ENCODE peak calls at places on chromosomes 13 and 19, in ten cellular contexts. I is K562, P is A549, L is tibial nerve, Q is ovary, N is sigmoid colon, M is transverse colon, X is HepG2, D is H1, B is SK-N-SH. Z is an unnamed sample.

GRCh38 chr19:53333071-53333465 is 481 bp upstream of the ZNF845 start:
- DNase-seq in I (no peak), P (peak), L (peak), Q (peak), N (peak), M (peak), X (no peak), D (no peak), B (peak), Z (peak)

GRCh38 chr19:37986048-37986750 is 79.2 kb downstream of the SIPA1L3 start:
- DNase-seq in I (no peak), P (no peak), L (no peak), Q (no peak), N (no peak), M (no peak), X (no peak), D (no peak), B (no peak), Z (no peak)

GRCh38 chr13:44129418-44129817 is 244.2 kb upstream of the SERP2 start:
- DNase-seq in I (no peak), P (no peak), L (no peak), Q (no peak), N (no peak), M (no peak), X (no peak), D (no peak), B (no peak), Z (no peak)

GRCh38 chr13:59823495-59823894 is 340.2 kb downstream of the DIAPH3 start:
- DNase-seq in I (no peak), P (no peak), L (no peak), Q (no peak), N (no peak), M (no peak), X (no peak), D (no peak), B (no peak), Z (no peak)

GRCh38 chr13:35179494-35179893 is 237.4 kb downstream of the NBEA start:
- DNase-seq in I (no peak), P (no peak), L (no peak), Q (no peak), N (no peak), M (no peak), X (no peak), D (no peak), B (no peak), Z (no peak)

GRCh38 chr13:21138561-21138960 is 37.8 kb downstream of the SKA3 start:
- DNase-seq in I (no peak), P (no peak), L (no peak), Q (no peak), N (no peak), M (no peak), X (no peak), D (no peak), B (no peak), Z (no peak)

GRCh38 chr13:98571955-98572662 is 4.8 kb downstream of the STK24 start:
- DNase-seq in I (no peak), P (no peak), L (no peak), Q (no peak), N (no peak), M (peak), X (peak), D (no peak), B (peak), Z (no peak)

GRCh38 chr19:1852294-1852646 is 4.0 kb upstream of the REXO1 start:
- DNase-seq in I (no peak), P (no peak), L (no peak), Q (no peak), N (peak), M (no peak), X (no peak), D (no peak), B (no peak), Z (no peak)

GRCh38 chr19:33110201-33110910 is 21.6 kb upstream of the WDR88 start:
- DNase-seq in I (no peak), P (no peak), L (no peak), Q (no peak), N (no peak), M (no peak), X (no peak), D (no peak), B (no peak), Z (no peak)

GRCh38 chr13:20824762-20825161 is 51.0 kb upstream of the EEF1AKMT1 start:
- DNase-seq in I (no peak), P (no peak), L (no peak), Q (no peak), N (no peak), M (no peak), X (no peak), D (no peak), B (no peak), Z (no peak)

GRCh38 chr19:2228157-2229030 is 7.7 kb downstream of the PLEKHJ1 start:
- DNase-seq in I (no peak), P (no peak), L (no peak), Q (no peak), N (no peak), M (no peak), X (no peak), D (no peak), B (no peak), Z (no peak)

GRCh38 chr13:90553167-90553566 is 794.3 kb upstream of the MIR17HG start:
- DNase-seq in I (no peak), P (no peak), L (no peak), Q (no peak), N (no peak), M (no peak), X (no peak), D (no peak), B (no peak), Z (no peak)

GRCh38 chr19:52191951-52192350 is 2.1 kb downstream of the PPP2R1A start:
- DNase-seq in I (no peak), P (no peak), L (no peak), Q (no peak), N (no peak), M (no peak), X (no peak), D (no peak), B (no peak), Z (no peak)

GRCh38 chr13:80038371-80038770 is 302.6 kb downstream of the SPRY2 start:
- DNase-seq in I (no peak), P (no peak), L (no peak), Q (no peak), N (no peak), M (no peak), X (no peak), D (no peak), B (no peak), Z (no peak)

GRCh38 chr13:95624020-95624419 is 20.5 kb downstream of the DZIP1 start:
- DNase-seq in I (peak), P (peak), L (no peak), Q (no peak), N (no peak), M (no peak), X (peak), D (peak), B (peak), Z (no peak)

GRCh38 chr19:3142292-3142670 is 6.4 kb downstream of the GNA15 start:
- DNase-seq in I (peak), P (peak), L (no peak), Q (no peak), N (no peak), M (no peak), X (no peak), D (no peak), B (no peak), Z (peak)

GRCh38 chr13:29472317-29472961 is 123.0 kb downstream of the SLC7A1 start:
- DNase-seq in I (peak), P (peak), L (peak), Q (no peak), N (no peak), M (peak), X (peak), D (peak), B (peak), Z (no peak)

GRCh38 chr19:19480688-19481087 is 34.7 kb downstream of the TSSK6 start:
- DNase-seq in I (no peak), P (no peak), L (no peak), Q (no peak), N (no peak), M (no peak), X (no peak), D (no peak), B (no peak), Z (no peak)

GRCh38 chr13:51848674-51849073 is 3.7 kb upstream of the TMEM272 start:
- DNase-seq in I (no peak), P (no peak), L (no peak), Q (no peak), N (no peak), M (no peak), X (peak), D (no peak), B (no peak), Z (no peak)
- TF ChIP-seq EP300 in I (no peak), P (no peak), L (no peak), Q (no peak), N (no peak), M (no peak), X (no peak), D (no peak), B (no peak), Z (no peak)

GRCh38 chr13:32267836-32268439 is 47.2 kb downstream of the ZAR1L start:
- DNase-seq in I (peak), P (no peak), L (no peak), Q (no peak), N (no peak), M (peak), X (no peak), D (peak), B (no peak), Z (no peak)

GRCh38 chr13:32262619-32263018 is 52.5 kb downstream of the ZAR1L start:
- DNase-seq in I (no peak), P (no peak), L (no peak), Q (no peak), N (no peak), M (no peak), X (no peak), D (no peak), B (no peak), Z (no peak)

GRCh38 chr13:32265726-32266125 is 49.4 kb downstream of the ZAR1L start:
- DNase-seq in I (no peak), P (no peak), L (no peak), Q (no peak), N (no peak), M (no peak), X (peak), D (no peak), B (no peak), Z (no peak)

GRCh38 chr13:32264407-32264806 is 50.8 kb downstream of the ZAR1L start:
- DNase-seq in I (no peak), P (no peak), L (peak), Q (no peak), N (peak), M (peak), X (no peak), D (no peak), B (no peak), Z (no peak)

GRCh38 chr13:32266130-32266529 is 49.0 kb downstream of the ZAR1L start:
- DNase-seq in I (no peak), P (no peak), L (no peak), Q (no peak), N (no peak), M (no peak), X (peak), D (no peak), B (no peak), Z (no peak)
- TF ChIP-seq EP300 in I (no peak), P (no peak), L (no peak), Q (no peak), N (no peak), M (no peak), X (no peak), D (no peak), B (no peak), Z (no peak)

DNA sequence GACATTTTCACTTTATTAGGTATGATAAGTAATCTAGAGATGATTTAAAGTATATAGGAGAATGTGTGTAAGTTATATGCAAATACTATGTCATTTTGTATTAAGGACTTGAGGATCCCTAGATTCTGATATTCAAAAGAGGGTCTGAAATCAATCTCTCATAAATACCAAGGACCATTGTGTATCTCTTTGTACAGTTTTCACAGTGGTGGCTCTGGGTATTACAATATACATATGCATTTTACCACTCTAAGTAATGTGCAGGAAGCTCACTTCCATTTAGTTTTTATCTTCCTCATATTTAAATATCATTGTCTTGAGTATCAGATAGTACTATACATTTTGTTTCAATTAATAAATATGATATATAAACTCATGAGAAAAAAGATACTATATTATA is 862.6 kb upstream of the PCDH20 start:
- DNase-seq in I (no peak), P (no peak), L (no peak), Q (no peak), N (no peak), M (no peak), X (no peak), D (no peak), B (no peak), Z (no peak)
- TF ChIP-seq EP300 in I (no peak), P (no peak), L (no peak), Q (no peak), N (no peak), M (no peak), X (no peak), D (no peak), B (no peak), Z (no peak)

GRCh38 chr13:81683526-81683925 is 1342.6 kb upstream of the SPRY2 start:
- DNase-seq in I (no peak), P (no peak), L (no peak), Q (no peak), N (no peak), M (no peak), X (no peak), D (no peak), B (no peak), Z (no peak)

DNA sequence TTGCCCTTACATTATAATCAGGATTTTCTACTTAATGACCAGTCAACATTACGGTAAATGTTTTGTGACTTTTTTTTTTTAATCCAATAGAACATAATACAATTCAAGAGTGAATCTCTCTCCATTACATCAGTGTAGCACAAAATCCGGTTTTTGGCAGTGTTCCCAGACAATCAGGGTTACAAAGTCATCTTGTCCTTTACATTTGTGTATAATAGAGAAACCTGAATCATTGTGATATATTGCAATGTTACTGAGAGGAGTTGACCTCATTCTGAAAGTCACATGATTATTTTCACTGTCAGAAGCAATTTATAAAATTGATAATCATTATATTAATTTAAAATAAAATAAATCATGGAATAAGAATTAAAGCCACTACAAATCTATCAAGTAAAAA is 1346.0 kb upstream of the SPRY2 start:
- DNase-seq in I (no peak), P (no peak), L (no peak), Q (no peak), N (no peak), M (no peak), X (no peak), D (no peak), B (peak), Z (no peak)
- TF ChIP-seq EP300 in I (no peak), P (no peak), L (no peak), Q (no peak), N (no peak), M (no peak), X (no peak), D (no peak), B (no peak), Z (no peak)

GRCh38 chr13:66266348-66266747 is 963.8 kb downstream of the PCDH9 start:
- DNase-seq in I (no peak), P (no peak), L (no peak), Q (no peak), N (no peak), M (no peak), X (no peak), D (no peak), B (no peak), Z (no peak)

GRCh38 chr13:66265446-66265845 is 964.7 kb downstream of the PCDH9 start:
- DNase-seq in I (no peak), P (no peak), L (no peak), Q (no peak), N (no peak), M (no peak), X (no peak), D (no peak), B (no peak), Z (no peak)

GRCh38 chr13:66264976-66265375 is 965.2 kb downstream of the PCDH9 start:
- DNase-seq in I (no peak), P (no peak), L (no peak), Q (no peak), N (no peak), M (no peak), X (no peak), D (no peak), B (no peak), Z (no peak)

GRCh38 chr13:66262330-66262729 is 967.8 kb downstream of the PCDH9 start:
- DNase-seq in I (no peak), P (no peak), L (no peak), Q (no peak), N (no peak), M (no peak), X (no peak), D (no peak), B (no peak), Z (no peak)

GRCh38 chr13:66266761-66267160 is 963.4 kb downstream of the PCDH9 start:
- DNase-seq in I (no peak), P (no peak), L (no peak), Q (no peak), N (no peak), M (no peak), X (no peak), D (no peak), B (no peak), Z (no peak)
- TF ChIP-seq EP300 in I (no peak), P (no peak), L (no peak), Q (no peak), N (no peak), M (no peak), X (no peak), D (no peak), B (no peak), Z (no peak)

GRCh38 chr13:48808689-48809088 is 155.0 kb downstream of the CYSLTR2 start:
- DNase-seq in I (peak), P (no peak), L (no peak), Q (no peak), N (no peak), M (no peak), X (peak), D (no peak), B (no peak), Z (no peak)

GRCh38 chr13:48806522-48806921 is 152.8 kb downstream of the CYSLTR2 start:
- DNase-seq in I (no peak), P (no peak), L (no peak), Q (no peak), N (no peak), M (no peak), X (no peak), D (no peak), B (no peak), Z (no peak)

GRCh38 chr13:48801255-48801654 is 147.5 kb downstream of the CYSLTR2 start:
- DNase-seq in I (no peak), P (no peak), L (no peak), Q (no peak), N (no peak), M (no peak), X (no peak), D (no peak), B (peak), Z (no peak)

GRCh38 chr13:48804836-48805601 is 151.3 kb downstream of the CYSLTR2 start:
- DNase-seq in I (no peak), P (no peak), L (no peak), Q (no peak), N (no peak), M (no peak), X (no peak), D (no peak), B (no peak), Z (no peak)
- TF ChIP-seq EP300 in I (no peak), P (no peak), L (no peak), Q (no peak), N (no peak), M (no peak), X (no peak), D (no peak), B (peak), Z (no peak)